ENCODE peak calls at places on chromosomes 16 and 17, in four cellular contexts. One of them, this sample, is unnamed.

GRCh38 chr17:69913241-69914015 is 161.6 kb upstream of the KCNJ16 start:
- DNase-seq in HepG2: no peak
- DNase-seq in K562: no peak
- DNase-seq in GM12878: no peak
- DNase-seq in this sample: no peak

GRCh38 chr16:12474794-12475410 is 328.8 kb downstream of the CPPED1 start:
- DNase-seq in HepG2: no peak
- DNase-seq in K562: no peak
- DNase-seq in GM12878: no peak
- DNase-seq in this sample: no peak

GRCh38 chr16:50154369-50154947 is 1.4 kb downstream of the TENT4B start:
- DNase-seq in HepG2: no peak
- DNase-seq in K562: peak
- DNase-seq in GM12878: no peak
- DNase-seq in this sample: no peak

GRCh38 chr16:539901-540530 is 12.5 kb downstream of the CAPN15 start:
- DNase-seq in HepG2: no peak
- DNase-seq in K562: no peak
- DNase-seq in GM12878: no peak
- DNase-seq in this sample: no peak

GRCh38 chr17:11514981-11515680 is 83.1 kb upstream of the DNAH9 start:
- DNase-seq in HepG2: no peak
- DNase-seq in K562: no peak
- DNase-seq in GM12878: no peak
- DNase-seq in this sample: no peak

GRCh38 chr16:27582883-27583282 is 32.9 kb downstream of the KATNIP start:
- DNase-seq in HepG2: no peak
- DNase-seq in K562: no peak
- DNase-seq in GM12878: no peak
- DNase-seq in this sample: no peak

GRCh38 chr17:76408037-76408849 is 23.8 kb downstream of the SPHK1 start:
- DNase-seq in HepG2: peak
- DNase-seq in K562: peak
- DNase-seq in GM12878: no peak
- DNase-seq in this sample: peak

GRCh38 chr16:30858111-30858495 is 35.8 kb downstream of the BCL7C start:
- DNase-seq in HepG2: no peak
- DNase-seq in K562: no peak
- DNase-seq in GM12878: no peak
- DNase-seq in this sample: no peak

GRCh38 chr17:19805006-19805405 is 56.9 kb upstream of the ALDH3A1 start:
- DNase-seq in HepG2: no peak
- DNase-seq in K562: no peak
- DNase-seq in GM12878: no peak
- DNase-seq in this sample: no peak

GRCh38 chr16:86630471-86630870 is 52.1 kb downstream of the FOXL1 start:
- DNase-seq in HepG2: no peak
- DNase-seq in K562: no peak
- DNase-seq in GM12878: no peak
- DNase-seq in this sample: no peak

GRCh38 chr17:18247613-18248001 is 10.9 kb downstream of the FLII start:
- DNase-seq in HepG2: no peak
- DNase-seq in K562: no peak
- DNase-seq in GM12878: no peak
- DNase-seq in this sample: no peak

GRCh38 chr16:69413045-69413664 is 11.3 kb upstream of the CYB5B start:
- DNase-seq in HepG2: peak
- DNase-seq in K562: no peak
- DNase-seq in GM12878: no peak
- DNase-seq in this sample: no peak

GRCh38 chr16:79519448-79519847 is 81.1 kb downstream of the MAF start:
- DNase-seq in HepG2: no peak
- DNase-seq in K562: peak
- DNase-seq in GM12878: no peak
- DNase-seq in this sample: no peak

GRCh38 chr16:15770107-15770506 is 86.7 kb downstream of the MYH11 start:
- DNase-seq in HepG2: no peak
- DNase-seq in K562: no peak
- DNase-seq in GM12878: no peak
- DNase-seq in this sample: no peak

GRCh38 chr16:89084411-89084810 is 9.2 kb upstream of the ACSF3 start:
- DNase-seq in HepG2: no peak
- DNase-seq in K562: no peak
- DNase-seq in GM12878: no peak
- DNase-seq in this sample: no peak

GRCh38 chr16:12228607-12229499 is 252.3 kb downstream of the SNX29 start:
- DNase-seq in HepG2: peak
- DNase-seq in K562: peak
- DNase-seq in GM12878: no peak
- DNase-seq in this sample: peak

GRCh38 chr17:19370493-19370960 is 7.8 kb upstream of the MAPK7 start:
- DNase-seq in HepG2: no peak
- DNase-seq in K562: no peak
- DNase-seq in GM12878: no peak
- DNase-seq in this sample: no peak

GRCh38 chr17:36463916-36464764 is 22.3 kb upstream of the ZNHIT3 start:
- DNase-seq in HepG2: peak
- DNase-seq in K562: peak
- DNase-seq in GM12878: no peak
- DNase-seq in this sample: peak

GRCh38 chr16:53741546-53741945 is 37.6 kb downstream of the FTO start:
- DNase-seq in HepG2: no peak
- DNase-seq in K562: no peak
- DNase-seq in GM12878: no peak
- DNase-seq in this sample: no peak

GRCh38 chr16:52254753-52255152 is 292.2 kb downstream of the TOX3 start:
- DNase-seq in HepG2: no peak
- DNase-seq in K562: no peak
- DNase-seq in GM12878: no peak
- DNase-seq in this sample: no peak

GRCh38 chr16:52256310-52257078 is 290.4 kb downstream of the TOX3 start:
- DNase-seq in HepG2: no peak
- DNase-seq in K562: no peak
- DNase-seq in GM12878: no peak
- DNase-seq in this sample: no peak

GRCh38 chr16:52252680-52253079 is 294.3 kb downstream of the TOX3 start:
- DNase-seq in HepG2: no peak
- DNase-seq in K562: no peak
- DNase-seq in GM12878: no peak
- DNase-seq in this sample: no peak

GRCh38 chr16:52247737-52248136 is 299.2 kb downstream of the TOX3 start:
- DNase-seq in HepG2: no peak
- DNase-seq in K562: no peak
- DNase-seq in GM12878: no peak
- DNase-seq in this sample: no peak

DNA sequence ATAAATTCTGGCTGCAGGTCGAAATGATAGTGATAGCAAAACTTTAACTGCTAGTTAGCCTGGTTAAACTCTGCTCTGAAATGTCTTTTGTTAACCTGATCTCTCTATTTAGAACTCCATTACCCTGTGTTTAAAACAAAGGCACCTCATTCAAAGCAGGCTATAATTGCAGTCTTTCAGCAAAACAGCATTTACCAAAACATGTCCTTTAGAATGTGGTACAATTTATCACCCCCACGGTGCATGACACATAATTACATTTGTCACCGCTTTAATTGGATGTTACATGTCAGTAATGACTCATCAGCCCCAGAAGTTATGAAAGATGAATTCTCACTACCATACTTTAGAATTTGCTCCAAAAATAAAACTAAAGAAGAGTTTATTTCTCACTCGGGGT is 295.4 kb downstream of the TOX3 start:
- DNase-seq in HepG2: no peak
- DNase-seq in K562: no peak
- DNase-seq in GM12878: no peak
- DNase-seq in this sample: no peak
- TF ChIP-seq GABPA in HepG2: no peak
- TF ChIP-seq GABPA in K562: no peak
- TF ChIP-seq GABPA in GM12878: no peak
- TF ChIP-seq GABPA in this sample: no peak

GRCh38 chr17:55433029-55433628 is 11.5 kb upstream of the MMD start:
- DNase-seq in HepG2: peak
- DNase-seq in K562: no peak
- DNase-seq in GM12878: no peak
- DNase-seq in this sample: no peak
- H3K27ac ChIP-seq in HepG2: peak
- H3K27ac ChIP-seq in K562: no peak
- H3K27ac ChIP-seq in GM12878: peak
- H3K27ac ChIP-seq in this sample: no peak

DNA sequence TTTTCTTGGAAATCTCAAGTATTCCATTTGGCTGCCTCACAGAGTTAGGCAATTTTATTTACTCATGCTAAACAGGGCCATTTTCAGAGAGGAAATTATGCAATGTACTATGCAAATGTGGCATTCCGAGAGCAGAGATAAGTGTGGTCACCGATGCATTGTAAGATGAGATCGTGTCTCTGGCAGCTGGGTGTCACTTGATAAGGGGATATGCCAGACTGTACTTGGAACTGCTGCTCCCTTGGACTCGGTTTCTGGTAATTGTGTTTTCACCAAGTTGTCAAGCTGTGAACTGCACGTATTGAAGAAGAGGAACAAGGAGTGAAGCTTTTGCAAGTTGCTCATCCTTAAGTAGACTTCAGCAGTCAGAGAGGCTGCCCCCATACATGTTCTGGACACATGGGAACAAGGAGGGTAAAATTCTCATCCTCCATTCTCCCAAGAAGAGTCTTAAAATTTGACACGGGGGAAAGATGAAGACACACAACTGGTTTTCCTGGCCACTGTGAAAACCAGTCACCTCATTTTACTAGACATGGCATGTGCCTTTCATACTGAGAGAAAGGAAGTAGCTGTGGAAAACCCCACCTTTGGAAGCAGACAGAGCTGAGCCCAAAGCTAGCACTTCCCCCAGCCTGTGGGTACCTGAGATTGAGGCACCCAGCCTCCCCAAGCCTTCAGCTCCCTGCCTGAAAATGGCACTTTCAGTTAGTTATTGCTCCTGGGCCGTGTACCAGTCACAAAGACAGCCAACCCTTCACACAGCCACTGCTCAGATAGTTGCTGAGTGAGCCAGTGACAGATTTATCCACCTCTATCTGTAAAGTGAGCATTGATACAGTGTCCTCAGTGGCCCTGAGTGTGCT is 150.7 kb downstream of the SOCS1 start:
- DNase-seq in HepG2: peak
- DNase-seq in K562: peak
- DNase-seq in GM12878: peak
- DNase-seq in this sample: no peak
- TF ChIP-seq ATF2 in HepG2: no peak
- TF ChIP-seq ATF2 in K562: no peak
- TF ChIP-seq ATF2 in GM12878: peak
- TF ChIP-seq ATF2 in this sample: no peak

GRCh38 chr16:6113749-6114148 is 1016.2 kb upstream of the EEF2KMT start:
- DNase-seq in HepG2: no peak
- DNase-seq in K562: no peak
- DNase-seq in GM12878: no peak
- DNase-seq in this sample: no peak

GRCh38 chr16:6111390-6111789 is 1013.8 kb upstream of the EEF2KMT start:
- DNase-seq in HepG2: no peak
- DNase-seq in K562: no peak
- DNase-seq in GM12878: no peak
- DNase-seq in this sample: no peak

DNA sequence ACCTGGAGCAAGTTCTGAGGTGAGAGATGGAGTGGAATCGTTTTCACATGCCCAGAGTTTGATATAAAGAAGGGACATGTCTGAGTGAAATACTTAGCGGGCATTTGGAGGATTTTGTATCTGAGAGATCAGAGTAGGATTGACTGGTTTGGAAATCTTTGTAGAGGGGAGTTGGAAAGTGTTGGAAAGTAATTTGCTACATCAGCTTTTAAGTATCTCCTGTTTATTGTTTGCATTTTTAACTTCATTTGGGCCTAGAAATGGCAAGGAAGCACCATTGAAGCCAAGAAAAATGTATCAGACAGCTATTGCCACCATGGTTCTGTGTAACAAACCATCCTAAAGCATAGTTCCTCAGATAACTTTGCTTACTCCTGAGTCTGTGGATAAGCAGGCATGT is 1015.1 kb upstream of the EEF2KMT start:
- DNase-seq in HepG2: no peak
- DNase-seq in K562: no peak
- DNase-seq in GM12878: no peak
- DNase-seq in this sample: no peak
- TF ChIP-seq GABPA in HepG2: no peak
- TF ChIP-seq GABPA in K562: no peak
- TF ChIP-seq GABPA in GM12878: no peak
- TF ChIP-seq GABPA in this sample: no peak

DNA sequence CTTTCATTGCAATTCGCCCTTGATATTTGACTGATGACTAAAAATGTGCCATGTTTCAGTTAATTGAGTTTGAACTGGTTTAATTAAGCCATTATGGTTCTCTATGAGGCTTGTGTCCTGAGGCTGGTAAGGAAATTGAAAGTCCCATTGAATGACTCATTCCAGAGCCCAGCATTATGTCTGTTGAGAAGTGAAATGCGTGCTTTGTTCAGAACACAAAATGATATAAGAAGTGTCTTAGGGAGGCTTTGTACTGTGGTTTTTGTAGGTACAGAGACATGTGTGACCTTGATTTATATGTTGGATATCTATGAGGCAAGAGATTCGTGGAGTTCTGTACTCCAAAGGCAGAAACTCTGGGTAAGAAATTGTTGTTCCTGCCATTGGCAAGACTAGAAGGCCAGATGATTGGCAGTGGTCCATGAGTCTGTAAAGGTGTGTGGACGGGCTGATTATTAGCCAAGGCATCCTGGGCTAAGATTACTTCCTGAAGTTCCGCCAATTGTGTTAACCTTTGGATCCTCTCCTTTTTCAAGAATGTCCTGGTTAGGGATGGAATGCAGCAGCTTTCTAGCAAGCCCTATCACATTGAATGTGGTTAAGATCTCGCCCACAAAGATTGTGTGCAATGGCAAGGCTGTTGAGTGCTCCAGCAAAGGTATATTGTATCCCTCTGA is 103.7 kb downstream of the NPIPB5 start:
- DNase-seq in HepG2: peak
- DNase-seq in K562: no peak
- DNase-seq in GM12878: no peak
- DNase-seq in this sample: no peak
- H3K27ac ChIP-seq in HepG2: no peak
- H3K27ac ChIP-seq in K562: no peak
- H3K27ac ChIP-seq in GM12878: no peak
- H3K27ac ChIP-seq in this sample: no peak

This sample was measured in H1.